ENCODE peak calls at places on chromosomes 4 and X, in four cellular contexts. One of them, this sample, is unnamed.

GRCh38 chr4:7212101-7212674 is 19.9 kb downstream of the SORCS2 start:
- DNase-seq in A673: no peak
- DNase-seq in mammary epithelial cell: no peak
- DNase-seq in heart right ventricle: no peak
- DNase-seq in this sample: no peak

GRCh38 chrX:21374994-21375794 is 976 bp downstream of the CNKSR2 start:
- DNase-seq in mammary epithelial cell: no peak
- DNase-seq in A673: no peak
- DNase-seq in heart right ventricle: no peak
- DNase-seq in this sample: no peak

GRCh38 chr4:1785592-1785991 is 7.5 kb upstream of the FGFR3 start:
- DNase-seq in A673: no peak
- DNase-seq in heart right ventricle: no peak
- DNase-seq in mammary epithelial cell: no peak
- DNase-seq in this sample: no peak

GRCh38 chr4:1686440-1687036 is 2.4 kb upstream of the FAM53A start:
- DNase-seq in A673: peak
- DNase-seq in mammary epithelial cell: no peak
- DNase-seq in heart right ventricle: no peak
- DNase-seq in this sample: no peak

GRCh38 chrX:25022499-25023325 is 6.9 kb upstream of the ARX start:
- DNase-seq in A673: no peak
- DNase-seq in heart right ventricle: no peak
- DNase-seq in mammary epithelial cell: no peak
- DNase-seq in this sample: no peak

GRCh38 chr4:137387924-137388323 is 144.4 kb downstream of the PCDH18 start:
- DNase-seq in mammary epithelial cell: no peak
- DNase-seq in A673: peak
- DNase-seq in heart right ventricle: no peak
- DNase-seq in this sample: no peak

GRCh38 chr4:74016068-74016467 is 17.6 kb upstream of the CXCL5 start:
- DNase-seq in A673: no peak
- DNase-seq in heart right ventricle: no peak
- DNase-seq in mammary epithelial cell: peak
- DNase-seq in this sample: no peak

GRCh38 chr4:167419468-167420133 is 185.3 kb upstream of the SPOCK3 start:
- DNase-seq in mammary epithelial cell: no peak
- DNase-seq in A673: no peak
- DNase-seq in heart right ventricle: no peak
- DNase-seq in this sample: no peak

GRCh38 chr4:14130551-14130950 is 503.0 kb upstream of the BOD1L1 start:
- DNase-seq in A673: peak
- DNase-seq in heart right ventricle: no peak
- DNase-seq in mammary epithelial cell: no peak
- DNase-seq in this sample: no peak

GRCh38 chrX:110327336-110327735 is 9.5 kb upstream of the AMMECR1 start:
- DNase-seq in mammary epithelial cell: no peak
- DNase-seq in A673: no peak
- DNase-seq in heart right ventricle: no peak
- DNase-seq in this sample: no peak

GRCh38 chrX:107629533-107629909 is 1.2 kb downstream of the PRPS1 start:
- DNase-seq in A673: peak
- DNase-seq in heart right ventricle: no peak
- DNase-seq in mammary epithelial cell: peak
- DNase-seq in this sample: no peak

GRCh38 chr4:87806520-87806919 is 7.2 kb downstream of the IBSP start:
- DNase-seq in A673: no peak
- DNase-seq in mammary epithelial cell: peak
- DNase-seq in heart right ventricle: no peak
- DNase-seq in this sample: no peak

GRCh38 chrX:152822383-152823086 is 8.0 kb downstream of the CETN2 start:
- DNase-seq in A673: no peak
- DNase-seq in mammary epithelial cell: no peak
- DNase-seq in heart right ventricle: no peak
- DNase-seq in this sample: no peak

GRCh38 chrX:30153881-30154260 is 61.5 kb upstream of the MAGEB2 start:
- DNase-seq in mammary epithelial cell: no peak
- DNase-seq in A673: peak
- DNase-seq in heart right ventricle: no peak
- DNase-seq in this sample: peak

GRCh38 chrX:65196758-65197371 is 220.6 kb upstream of the ZC4H2 start:
- DNase-seq in heart right ventricle: no peak
- DNase-seq in mammary epithelial cell: no peak
- DNase-seq in A673: no peak
- DNase-seq in this sample: no peak

GRCh38 chr4:98955229-98955628 is 26.3 kb upstream of the EIF4E start:
- DNase-seq in mammary epithelial cell: no peak
- DNase-seq in A673: no peak
- DNase-seq in heart right ventricle: no peak
- DNase-seq in this sample: no peak

GRCh38 chrX:150767475-150768131 is 74.4 kb downstream of the MTMR1 start:
- DNase-seq in A673: no peak
- DNase-seq in mammary epithelial cell: peak
- DNase-seq in heart right ventricle: no peak
- DNase-seq in this sample: no peak

GRCh38 chr4:19850909-19851308 is 400.8 kb upstream of the SLIT2 start:
- DNase-seq in A673: peak
- DNase-seq in mammary epithelial cell: peak
- DNase-seq in heart right ventricle: no peak
- DNase-seq in this sample: no peak

GRCh38 chr4:110510955-110511544 is 35.1 kb downstream of the ENPEP start:
- DNase-seq in heart right ventricle: no peak
- DNase-seq in mammary epithelial cell: peak
- DNase-seq in A673: peak
- DNase-seq in this sample: peak

GRCh38 chr4:98873059-98873458 is 55.9 kb downstream of the EIF4E start:
- DNase-seq in mammary epithelial cell: peak
- DNase-seq in heart right ventricle: no peak
- DNase-seq in A673: no peak
- DNase-seq in this sample: peak

GRCh38 chr4:84691170-84691691 is 108.3 kb downstream of the CDS1 start:
- DNase-seq in heart right ventricle: no peak
- DNase-seq in A673: peak
- DNase-seq in mammary epithelial cell: peak
- DNase-seq in this sample: no peak

GRCh38 chrX:9785252-9785943 is 831 bp upstream of the SHROOM2 start:
- DNase-seq in A673: no peak
- DNase-seq in heart right ventricle: no peak
- DNase-seq in mammary epithelial cell: no peak
- DNase-seq in this sample: no peak

GRCh38 chr4:72909461-72909860 is 160.1 kb downstream of the COX18 start:
- DNase-seq in heart right ventricle: no peak
- DNase-seq in A673: no peak
- DNase-seq in mammary epithelial cell: peak
- DNase-seq in this sample: no peak

GRCh38 chr4:77821775-77822174 is 2.6 kb upstream of the CNOT6L start:
- DNase-seq in mammary epithelial cell: no peak
- DNase-seq in A673: no peak
- DNase-seq in heart right ventricle: no peak
- DNase-seq in this sample: no peak

GRCh38 chrX:118528089-118528753 is 32.6 kb downstream of the DOCK11 start:
- DNase-seq in A673: no peak
- DNase-seq in mammary epithelial cell: no peak
- DNase-seq in heart right ventricle: no peak
- DNase-seq in this sample: no peak

GRCh38 chr4:15695240-15695699 is 7.6 kb upstream of the BST1 start:
- DNase-seq in heart right ventricle: no peak
- DNase-seq in A673: no peak
- DNase-seq in mammary epithelial cell: peak
- DNase-seq in this sample: no peak

GRCh38 chr4:67714248-67714583 is 13.3 kb upstream of the UBA6 start:
- DNase-seq in mammary epithelial cell: no peak
- DNase-seq in A673: no peak
- DNase-seq in heart right ventricle: no peak
- DNase-seq in this sample: no peak

GRCh38 chrX:13750204-13750603 is 15.7 kb downstream of the OFD1 start:
- DNase-seq in heart right ventricle: no peak
- DNase-seq in mammary epithelial cell: peak
- DNase-seq in A673: peak
- DNase-seq in this sample: no peak

GRCh38 chr4:152172146-152172545 is 363.7 kb downstream of the FBXW7 start:
- DNase-seq in heart right ventricle: no peak
- DNase-seq in mammary epithelial cell: no peak
- DNase-seq in A673: no peak
- DNase-seq in this sample: no peak

GRCh38 chrX:68307767-68308166 is 125.5 kb downstream of the OPHN1 start:
- DNase-seq in heart right ventricle: no peak
- DNase-seq in A673: peak
- DNase-seq in mammary epithelial cell: peak
- DNase-seq in this sample: peak

GRCh38 chrX:32176510-32176909 is 1034.8 kb downstream of the DMD start:
- DNase-seq in A673: no peak
- DNase-seq in heart right ventricle: no peak
- DNase-seq in mammary epithelial cell: no peak
- DNase-seq in this sample: no peak

GRCh38 chr4:52968241-52968640 is 106.1 kb downstream of the RASL11B start:
- DNase-seq in heart right ventricle: no peak
- DNase-seq in A673: no peak
- DNase-seq in mammary epithelial cell: peak
- DNase-seq in this sample: no peak

GRCh38 chr4:156102411-156102810 is 148.7 kb upstream of the CTSO start:
- DNase-seq in A673: peak
- DNase-seq in heart right ventricle: no peak
- DNase-seq in mammary epithelial cell: no peak
- DNase-seq in this sample: peak

GRCh38 chrX:110408949-110409588 is 50.4 kb downstream of the RTL9 start:
- DNase-seq in heart right ventricle: no peak
- DNase-seq in mammary epithelial cell: no peak
- DNase-seq in A673: no peak
- DNase-seq in this sample: no peak

GRCh38 chr4:36310793-36311192 is 29.4 kb downstream of the DTHD1 start:
- DNase-seq in A673: peak
- DNase-seq in mammary epithelial cell: no peak
- DNase-seq in heart right ventricle: no peak
- DNase-seq in this sample: no peak

GRCh38 chr4:153611679-153612078 is 72.4 kb upstream of the TLR2 start:
- DNase-seq in mammary epithelial cell: peak
- DNase-seq in heart right ventricle: no peak
- DNase-seq in A673: no peak
- DNase-seq in this sample: no peak

GRCh38 chr4:44678094-44679023 is at the start of gene GUF1:
- DNase-seq in A673: peak
- DNase-seq in mammary epithelial cell: peak
- DNase-seq in heart right ventricle: peak
- DNase-seq in this sample: peak

GRCh38 chr4:44674471-44674870 is 3.7 kb upstream of the GUF1 start:
- DNase-seq in mammary epithelial cell: no peak
- DNase-seq in heart right ventricle: no peak
- DNase-seq in A673: peak
- DNase-seq in this sample: no peak

GRCh38 chr4:44684648-44685047 is 6.4 kb downstream of the GUF1 start:
- DNase-seq in A673: no peak
- DNase-seq in mammary epithelial cell: no peak
- DNase-seq in heart right ventricle: no peak
- DNase-seq in this sample: no peak

DNA sequence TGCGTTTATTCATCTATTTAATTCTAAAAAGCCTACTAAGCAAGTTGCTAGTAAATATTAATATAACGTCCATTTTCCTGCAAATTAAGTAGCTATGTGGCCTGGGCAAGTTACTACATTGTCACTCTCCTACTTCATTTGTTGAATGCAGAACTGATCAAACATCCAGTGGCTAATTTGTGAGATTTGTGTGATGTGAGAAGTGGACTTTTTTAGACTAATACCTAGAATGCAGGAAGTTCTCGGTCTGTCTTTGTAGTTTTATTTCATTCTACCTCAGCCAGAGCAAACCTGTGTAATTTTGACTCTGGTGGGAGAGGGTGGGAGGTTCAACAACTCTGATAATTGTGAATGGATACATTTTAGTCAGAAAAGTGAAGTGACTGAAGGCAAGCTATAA is 840 bp downstream of the GUF1 start:
- DNase-seq in heart right ventricle: no peak
- DNase-seq in A673: no peak
- DNase-seq in mammary epithelial cell: no peak
- DNase-seq in this sample: no peak
- H3K4me3 ChIP-seq in heart right ventricle: peak
- H3K4me3 ChIP-seq in A673: peak
- H3K4me3 ChIP-seq in mammary epithelial cell: peak
- H3K4me3 ChIP-seq in this sample: peak

GRCh38 chr4:162510115-162510514 is 346.3 kb upstream of the FSTL5 start:
- DNase-seq in mammary epithelial cell: no peak
- DNase-seq in A673: no peak
- DNase-seq in heart right ventricle: no peak
- DNase-seq in this sample: no peak

GRCh38 chr4:162506253-162506652 is 342.5 kb upstream of the FSTL5 start:
- DNase-seq in mammary epithelial cell: no peak
- DNase-seq in heart right ventricle: no peak
- DNase-seq in A673: no peak
- DNase-seq in this sample: no peak

GRCh38 chr4:162510937-162511336 is 347.1 kb upstream of the FSTL5 start:
- DNase-seq in A673: no peak
- DNase-seq in mammary epithelial cell: no peak
- DNase-seq in heart right ventricle: no peak
- DNase-seq in this sample: no peak

GRCh38 chr4:162503868-162504267 is 340.1 kb upstream of the FSTL5 start:
- DNase-seq in mammary epithelial cell: no peak
- DNase-seq in heart right ventricle: no peak
- DNase-seq in A673: no peak
- DNase-seq in this sample: no peak

GRCh38 chr4:162509333-162509732 is 345.5 kb upstream of the FSTL5 start:
- DNase-seq in A673: no peak
- DNase-seq in heart right ventricle: no peak
- DNase-seq in mammary epithelial cell: no peak
- DNase-seq in this sample: no peak
- H3K4me3 ChIP-seq in A673: no peak
- H3K4me3 ChIP-seq in heart right ventricle: no peak
- H3K4me3 ChIP-seq in mammary epithelial cell: no peak
- H3K4me3 ChIP-seq in this sample: no peak

GRCh38 chr4:3285558-3286334 is 7.1 kb upstream of the RGS12 start:
- DNase-seq in heart right ventricle: no peak
- DNase-seq in mammary epithelial cell: peak
- DNase-seq in A673: no peak
- DNase-seq in this sample: no peak
- H3K4me3 ChIP-seq in heart right ventricle: no peak
- H3K4me3 ChIP-seq in mammary epithelial cell: peak
- H3K4me3 ChIP-seq in A673: no peak
- H3K4me3 ChIP-seq in this sample: no peak

DNA sequence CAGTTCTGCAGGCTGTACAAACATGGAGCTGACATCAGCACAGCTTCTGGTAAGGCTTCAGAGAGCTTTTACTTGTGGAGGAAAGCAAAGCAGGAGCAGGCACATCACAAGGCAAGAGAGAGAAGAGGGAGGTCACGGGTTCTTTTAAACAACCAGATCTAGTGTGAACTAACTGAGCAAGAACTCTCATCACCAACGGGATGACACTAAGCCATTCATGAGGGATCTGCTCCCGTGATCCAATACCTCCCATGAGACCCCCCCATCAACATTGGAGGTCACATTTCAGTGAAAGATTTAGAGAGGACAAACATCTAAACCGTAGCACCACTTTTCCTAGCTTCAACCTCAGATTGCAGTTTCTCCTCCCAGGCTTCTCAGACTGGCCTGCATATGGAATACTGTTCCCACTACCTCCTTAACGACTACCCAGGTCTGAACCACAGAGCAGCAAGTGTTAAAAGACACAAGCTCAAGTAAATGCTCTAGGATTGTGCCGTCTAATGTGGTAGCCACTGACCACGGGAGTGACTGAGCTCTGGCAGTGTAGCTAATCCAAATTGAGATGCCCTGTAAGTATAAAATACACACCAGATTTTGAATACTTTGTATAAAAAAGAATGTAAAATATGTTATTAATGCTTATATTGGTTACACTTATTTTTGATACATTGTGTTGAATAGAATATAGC is 192.7 kb downstream of the PTTG2 start:
- DNase-seq in mammary epithelial cell: no peak
- DNase-seq in A673: no peak
- DNase-seq in heart right ventricle: no peak
- DNase-seq in this sample: no peak
- H3K4me3 ChIP-seq in mammary epithelial cell: no peak
- H3K4me3 ChIP-seq in A673: no peak
- H3K4me3 ChIP-seq in heart right ventricle: no peak
- H3K4me3 ChIP-seq in this sample: no peak